ENCODE peak calls at places on chromosome 4, in four cellular contexts. One of them, this sample, is unnamed.
A peak's percentile ranks its signal among the peaks of the same experiment; 100 is the strongest.

GRCh38 chr4:139523076-139523475 is 32.9 kb downstream of the SETD7 start:
- DNase-seq in neural progenitor cell: no peak
- DNase-seq in ovary: no peak
- DNase-seq in left ventricle myocardium inferior: peak; percentile 29
- DNase-seq in this sample: no peak

GRCh38 chr4:158938462-158939044 is 164.3 kb upstream of the RAPGEF2 start:
- DNase-seq in neural progenitor cell: no peak
- DNase-seq in ovary: no peak
- DNase-seq in left ventricle myocardium inferior: no peak
- DNase-seq in this sample: no peak

GRCh38 chr4:176207839-176208238 is 12.5 kb upstream of the SPATA4 start:
- DNase-seq in neural progenitor cell: no peak
- DNase-seq in ovary: no peak
- DNase-seq in left ventricle myocardium inferior: no peak
- DNase-seq in this sample: no peak

GRCh38 chr4:148776944-148777343 is 334.7 kb upstream of the NR3C2 start:
- DNase-seq in neural progenitor cell: no peak
- DNase-seq in ovary: no peak
- DNase-seq in left ventricle myocardium inferior: no peak
- DNase-seq in this sample: no peak

GRCh38 chr4:147336252-147336651 is 144.6 kb upstream of the EDNRA start:
- DNase-seq in neural progenitor cell: no peak
- DNase-seq in ovary: no peak
- DNase-seq in left ventricle myocardium inferior: no peak
- DNase-seq in this sample: no peak

GRCh38 chr4:633406-633805 is 8.0 kb downstream of the PDE6B start:
- DNase-seq in neural progenitor cell: no peak
- DNase-seq in ovary: no peak
- DNase-seq in left ventricle myocardium inferior: no peak
- DNase-seq in this sample: peak; percentile 57

GRCh38 chr4:3421470-3421869 is 20.3 kb upstream of the HGFAC start:
- DNase-seq in neural progenitor cell: peak; percentile 56
- DNase-seq in ovary: no peak
- DNase-seq in left ventricle myocardium inferior: no peak
- DNase-seq in this sample: peak; percentile 52

GRCh38 chr4:97235516-97235915 is 907.8 kb downstream of the STPG2 start:
- DNase-seq in neural progenitor cell: peak; percentile 86
- DNase-seq in ovary: no peak
- DNase-seq in left ventricle myocardium inferior: no peak
- DNase-seq in this sample: no peak

GRCh38 chr4:173990126-173990878 is 293.2 kb downstream of the FBXO8 start:
- DNase-seq in neural progenitor cell: peak; percentile 75
- DNase-seq in ovary: no peak
- DNase-seq in left ventricle myocardium inferior: no peak
- DNase-seq in this sample: no peak

GRCh38 chr4:132958457-132959263 is 190.4 kb upstream of the PCDH10 start:
- DNase-seq in neural progenitor cell: no peak
- DNase-seq in ovary: no peak
- DNase-seq in left ventricle myocardium inferior: no peak
- DNase-seq in this sample: no peak

GRCh38 chr4:188821500-188821899 is 682.3 kb downstream of the TRIML1 start:
- DNase-seq in neural progenitor cell: no peak
- DNase-seq in ovary: no peak
- DNase-seq in left ventricle myocardium inferior: no peak
- DNase-seq in this sample: no peak

GRCh38 chr4:13543648-13544555 is at the start of gene NKX3-2:
- DNase-seq in neural progenitor cell: peak; percentile 74
- DNase-seq in ovary: no peak
- DNase-seq in left ventricle myocardium inferior: no peak
- DNase-seq in this sample: no peak

GRCh38 chr4:13542577-13543042 is 1.7 kb downstream of the NKX3-2 start:
- DNase-seq in neural progenitor cell: no peak
- DNase-seq in ovary: no peak
- DNase-seq in left ventricle myocardium inferior: no peak
- DNase-seq in this sample: no peak

GRCh38 chr4:13544556-13545393 is 467 bp upstream of the NKX3-2 start:
- DNase-seq in neural progenitor cell: peak; percentile 93
- DNase-seq in ovary: peak; percentile 49
- DNase-seq in left ventricle myocardium inferior: peak; percentile 60
- DNase-seq in this sample: peak; percentile 83

GRCh38 chr4:13541720-13542576 is 2.4 kb downstream of the NKX3-2 start:
- DNase-seq in neural progenitor cell: peak; percentile 69
- DNase-seq in ovary: no peak
- DNase-seq in left ventricle myocardium inferior: no peak
- DNase-seq in this sample: no peak

DNA sequence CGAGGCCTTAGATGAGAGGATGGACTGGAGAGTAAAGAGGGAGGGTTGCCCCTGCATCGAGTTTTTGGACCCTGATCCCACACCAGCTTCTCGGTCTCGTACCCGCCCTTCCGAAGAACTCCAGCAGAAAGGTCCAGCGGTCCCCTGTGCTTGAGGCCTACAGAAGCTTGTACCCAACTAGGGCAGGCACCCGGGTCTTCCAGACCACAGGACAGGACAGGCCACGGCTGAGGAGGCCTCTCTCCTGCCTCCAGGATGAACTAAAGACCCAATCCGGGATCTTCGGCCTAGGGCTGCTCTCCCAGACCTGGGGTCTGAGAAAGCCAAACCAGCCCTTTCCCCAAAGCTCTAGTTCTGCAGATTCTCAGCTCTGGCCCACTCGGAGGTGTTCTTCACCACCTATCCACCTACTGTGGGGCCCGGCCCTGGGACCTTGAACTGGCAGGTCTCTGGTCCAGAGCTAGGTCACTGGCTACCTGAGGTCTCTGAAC is 1.2 kb downstream of the NKX3-2 start:
- DNase-seq in neural progenitor cell: no peak
- DNase-seq in ovary: no peak
- DNase-seq in left ventricle myocardium inferior: no peak
- DNase-seq in this sample: no peak
- H3K4me1 ChIP-seq in neural progenitor cell: no peaks in the 10 kb centered on the region
- H3K4me1 ChIP-seq in ovary: peaks cover 13% of the 10 kb centered on the region
- H3K4me1 ChIP-seq in left ventricle myocardium inferior: peaks cover 72% of the 10 kb centered on the region
- H3K4me1 ChIP-seq in this sample: peaks cover 38% of the 10 kb centered on the region

GRCh38 chr4:108430921-108431320 is 189.5 kb upstream of the RPL34 start:
- DNase-seq in neural progenitor cell: no peak
- DNase-seq in ovary: no peak
- DNase-seq in left ventricle myocardium inferior: no peak
- DNase-seq in this sample: no peak

GRCh38 chr4:108432418-108432817 is 188.0 kb upstream of the RPL34 start:
- DNase-seq in neural progenitor cell: no peak
- DNase-seq in ovary: no peak
- DNase-seq in left ventricle myocardium inferior: no peak
- DNase-seq in this sample: no peak

GRCh38 chr4:108427946-108428345 is 192.4 kb upstream of the RPL34 start:
- DNase-seq in neural progenitor cell: no peak
- DNase-seq in ovary: no peak
- DNase-seq in left ventricle myocardium inferior: no peak
- DNase-seq in this sample: no peak

DNA sequence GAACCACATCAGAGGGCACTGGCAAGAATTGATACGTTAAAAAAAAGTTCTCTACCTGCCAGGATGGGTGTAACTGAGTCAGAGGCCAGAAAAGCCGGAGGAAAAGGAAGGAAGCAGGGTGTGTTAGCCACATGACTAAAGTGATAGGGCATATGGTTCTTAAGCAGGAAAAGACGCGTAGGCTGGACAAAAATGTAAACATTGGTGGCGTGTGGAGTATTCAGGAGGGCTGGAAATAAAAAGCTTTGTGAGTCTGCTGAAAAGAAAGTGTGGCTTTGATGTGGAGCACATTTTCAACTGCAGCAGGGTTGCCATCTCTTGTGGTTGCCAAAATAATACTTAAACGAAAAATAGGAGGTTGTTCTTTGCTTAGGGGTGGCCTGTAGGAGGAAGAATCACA is 186.5 kb upstream of the RPL34 start:
- DNase-seq in neural progenitor cell: no peak
- DNase-seq in ovary: no peak
- DNase-seq in left ventricle myocardium inferior: no peak
- DNase-seq in this sample: no peak
- H3K27ac ChIP-seq in neural progenitor cell: no peak overlapping the region
- H3K27ac ChIP-seq in ovary: no peak overlapping the region
- H3K27ac ChIP-seq in left ventricle myocardium inferior: peak overlapping the region; percentile 57
- H3K27ac ChIP-seq in this sample: no peak overlapping the region

GRCh38 chr4:88106205-88106604 is 52.2 kb downstream of the ABCG2 start:
- DNase-seq in neural progenitor cell: no peak
- DNase-seq in ovary: no peak
- DNase-seq in left ventricle myocardium inferior: no peak
- DNase-seq in this sample: no peak

GRCh38 chr4:88107406-88108107 is 50.9 kb downstream of the ABCG2 start:
- DNase-seq in neural progenitor cell: no peak
- DNase-seq in ovary: no peak
- DNase-seq in left ventricle myocardium inferior: no peak
- DNase-seq in this sample: no peak

GRCh38 chr4:88108747-88109122 is 49.7 kb downstream of the ABCG2 start:
- DNase-seq in neural progenitor cell: no peak
- DNase-seq in ovary: no peak
- DNase-seq in left ventricle myocardium inferior: no peak
- DNase-seq in this sample: no peak

GRCh38 chr4:88110826-88111225 is 47.6 kb downstream of the ABCG2 start:
- DNase-seq in neural progenitor cell: no peak
- DNase-seq in ovary: no peak
- DNase-seq in left ventricle myocardium inferior: no peak
- DNase-seq in this sample: no peak

GRCh38 chr4:88109123-88109864 is 49.1 kb downstream of the ABCG2 start:
- DNase-seq in neural progenitor cell: no peak
- DNase-seq in ovary: no peak
- DNase-seq in left ventricle myocardium inferior: no peak
- DNase-seq in this sample: no peak
- TF ChIP-seq CTCF in neural progenitor cell: no peak
- TF ChIP-seq CTCF in ovary: no peak
- TF ChIP-seq CTCF in left ventricle myocardium inferior: no peak
- TF ChIP-seq CTCF in this sample: no peak

GRCh38 chr4:154490261-154490588 is 1.4 kb downstream of the DCHS2 start:
- DNase-seq in neural progenitor cell: peak; percentile 46
- DNase-seq in ovary: no peak
- DNase-seq in left ventricle myocardium inferior: no peak
- DNase-seq in this sample: no peak
- H3K4me1 ChIP-seq in neural progenitor cell: peaks cover 3% of the 10 kb centered on the region
- H3K4me1 ChIP-seq in ovary: peaks cover 8% of the 10 kb centered on the region
- H3K4me1 ChIP-seq in left ventricle myocardium inferior: peaks cover 23% of the 10 kb centered on the region
- H3K4me1 ChIP-seq in this sample: peaks cover 11% of the 10 kb centered on the region

GRCh38 chr4:86034616-86035015 is 325.2 kb downstream of the MAPK10 start:
- DNase-seq in neural progenitor cell: no peak
- DNase-seq in ovary: no peak
- DNase-seq in left ventricle myocardium inferior: no peak
- DNase-seq in this sample: no peak

GRCh38 chr4:86031927-86032326 is 327.9 kb downstream of the MAPK10 start:
- DNase-seq in neural progenitor cell: no peak
- DNase-seq in ovary: no peak
- DNase-seq in left ventricle myocardium inferior: no peak
- DNase-seq in this sample: no peak

GRCh38 chr4:86033171-86033570 is 326.7 kb downstream of the MAPK10 start:
- DNase-seq in neural progenitor cell: no peak
- DNase-seq in ovary: peak; percentile 27
- DNase-seq in left ventricle myocardium inferior: peak; percentile 36
- DNase-seq in this sample: no peak

GRCh38 chr4:86035688-86036087 is 324.2 kb downstream of the MAPK10 start:
- DNase-seq in neural progenitor cell: no peak
- DNase-seq in ovary: no peak
- DNase-seq in left ventricle myocardium inferior: no peak
- DNase-seq in this sample: no peak

GRCh38 chr4:86032476-86033022 is 327.3 kb downstream of the MAPK10 start:
- DNase-seq in neural progenitor cell: no peak
- DNase-seq in ovary: no peak
- DNase-seq in left ventricle myocardium inferior: no peak
- DNase-seq in this sample: no peak
- H3K27ac ChIP-seq in neural progenitor cell: no peak overlapping the region
- H3K27ac ChIP-seq in ovary: no peak overlapping the region
- H3K27ac ChIP-seq in left ventricle myocardium inferior: peak overlapping the region; percentile 91
- H3K27ac ChIP-seq in this sample: peak overlapping the region; percentile 52

GRCh38 chr4:54933579-54933978 is 191.8 kb downstream of the KDR start:
- DNase-seq in neural progenitor cell: no peak
- DNase-seq in ovary: no peak
- DNase-seq in left ventricle myocardium inferior: no peak
- DNase-seq in this sample: no peak
- TF ChIP-seq CTCF in neural progenitor cell: no peak
- TF ChIP-seq CTCF in ovary: no peak
- TF ChIP-seq CTCF in left ventricle myocardium inferior: no peak
- TF ChIP-seq CTCF in this sample: no peak